ENCODE peak calls at places on chromosomes 1 and 21, in seven cellular contexts. G is breast epithelium, Y is H1, I is transverse colon, W is GM23338, M is SK-N-SH, F is K562. P is an unnamed sample.

GRCh38 chr1:46488343-46489168 is 1.1 kb upstream of the DMBX1 start:
- DNase-seq in G (no peak), Y (peak), I (no peak), W (peak), M (no peak), F (no peak), P (no peak)

GRCh38 chr1:60825593-60825992 is 256.8 kb upstream of the NFIA start:
- DNase-seq in G (no peak), Y (no peak), I (peak), W (peak), M (no peak), F (no peak), P (no peak)

GRCh38 chr1:108075055-108075454 is 110.1 kb upstream of the VAV3 start:
- DNase-seq in G (no peak), Y (no peak), I (no peak), W (no peak), M (no peak), F (no peak), P (no peak)

GRCh38 chr1:245465666-245466065 is 310.9 kb downstream of the KIF26B start:
- DNase-seq in G (no peak), Y (no peak), I (no peak), W (no peak), M (no peak), F (no peak), P (no peak)

GRCh38 chr21:45618287-45618686 is 25.2 kb upstream of the PCBP3 start:
- DNase-seq in G (no peak), Y (no peak), I (no peak), W (no peak), M (peak), F (no peak), P (no peak)

GRCh38 chr1:75127916-75128717 is 6.1 kb upstream of the LHX8 start:
- DNase-seq in G (no peak), Y (no peak), I (no peak), W (peak), M (no peak), F (no peak), P (no peak)

GRCh38 chr1:207309775-207310273 is 11.7 kb upstream of the CD55 start:
- DNase-seq in G (peak), Y (no peak), I (peak), W (peak), M (no peak), F (peak), P (no peak)

GRCh38 chr1:152462636-152463035 is 48.0 kb upstream of the LCE5A start:
- DNase-seq in G (no peak), Y (no peak), I (no peak), W (no peak), M (no peak), F (no peak), P (no peak)

GRCh38 chr21:44517175-44517899 is 22.7 kb downstream of the KRTAP10-1 start:
- DNase-seq in G (no peak), Y (no peak), I (no peak), W (peak), M (peak), F (peak), P (no peak)

GRCh38 chr1:15935056-15935950 is 40.6 kb downstream of the ZBTB17 start:
- DNase-seq in G (no peak), Y (no peak), I (no peak), W (no peak), M (no peak), F (no peak), P (no peak)

GRCh38 chr1:89525169-89525855 is 683 bp downstream of the LRRC8B start:
- DNase-seq in G (peak), Y (no peak), I (no peak), W (peak), M (peak), F (peak), P (no peak)

GRCh38 chr1:27011976-27012563 is 580 bp downstream of the TENT5B start:
- DNase-seq in G (no peak), Y (peak), I (no peak), W (no peak), M (no peak), F (no peak), P (no peak)

GRCh38 chr1:149936076-149936991 is at the start of gene MTMR11:
- DNase-seq in G (peak), Y (no peak), I (peak), W (peak), M (no peak), F (no peak), P (no peak)

GRCh38 chr21:41877901-41878830 is 978 bp downstream of the PRDM15 start:
- DNase-seq in G (peak), Y (no peak), I (peak), W (peak), M (peak), F (peak), P (peak)

GRCh38 chr1:183173828-183174227 is 12.2 kb upstream of the LAMC2 start:
- DNase-seq in G (no peak), Y (no peak), I (no peak), W (no peak), M (peak), F (no peak), P (no peak)

GRCh38 chr1:67685558-67686271 is 714 bp downstream of the GADD45A start:
- DNase-seq in G (peak), Y (peak), I (peak), W (peak), M (peak), F (peak), P (no peak)

GRCh38 chr21:25639167-25639921 is at the start of gene JAM2:
- DNase-seq in G (peak), Y (peak), I (peak), W (peak), M (peak), F (peak), P (no peak)

GRCh38 chr1:211035821-211036380 is 98.0 kb downstream of the KCNH1 start:
- DNase-seq in G (no peak), Y (no peak), I (no peak), W (no peak), M (no peak), F (no peak), P (no peak)

GRCh38 chr1:53343831-53344668 is 16.2 kb upstream of the LRP8 start:
- DNase-seq in G (no peak), Y (peak), I (no peak), W (no peak), M (no peak), F (no peak), P (no peak)

GRCh38 chr1:61131716-61132115 is 49.4 kb downstream of the NFIA start:
- DNase-seq in G (no peak), Y (no peak), I (no peak), W (no peak), M (peak), F (no peak), P (no peak)

GRCh38 chr1:27551170-27551952 is 52.6 kb downstream of the AHDC1 start:
- DNase-seq in G (no peak), Y (no peak), I (no peak), W (no peak), M (no peak), F (no peak), P (no peak)

GRCh38 chr1:47434051-47434842 is 3.6 kb upstream of the FOXD2 start:
- DNase-seq in G (peak), Y (no peak), I (peak), W (peak), M (peak), F (no peak), P (no peak)

GRCh38 chr1:60575326-60575874 is 501.8 kb upstream of the C1orf87 start:
- DNase-seq in G (no peak), Y (no peak), I (no peak), W (no peak), M (no peak), F (no peak), P (no peak)

GRCh38 chr1:53740621-53741105 is 1.7 kb upstream of the GLIS1 start:
- DNase-seq in G (no peak), Y (no peak), I (no peak), W (no peak), M (no peak), F (no peak), P (no peak)

GRCh38 chr1:27532119-27532695 is 42.2 kb upstream of the WASF2 start:
- DNase-seq in G (no peak), Y (no peak), I (no peak), W (no peak), M (no peak), F (no peak), P (no peak)

GRCh38 chr1:63817152-63817667 is 43.4 kb downstream of the ROR1 start:
- DNase-seq in G (no peak), Y (no peak), I (no peak), W (no peak), M (peak), F (no peak), P (peak)

GRCh38 chr1:176850871-176851270 is 313.6 kb downstream of the ASTN1 start:
- DNase-seq in G (no peak), Y (no peak), I (no peak), W (no peak), M (no peak), F (no peak), P (no peak)

GRCh38 chr1:180950321-180950720 is 37.6 kb downstream of the KIAA1614 start:
- DNase-seq in G (no peak), Y (no peak), I (no peak), W (no peak), M (peak), F (no peak), P (no peak)

GRCh38 chr1:10082785-10083479 is 50.2 kb downstream of the UBE4B start:
- DNase-seq in G (no peak), Y (no peak), I (no peak), W (no peak), M (no peak), F (no peak), P (no peak)

GRCh38 chr1:212561501-212561931 is 47.0 kb upstream of the ATF3 start:
- DNase-seq in G (no peak), Y (no peak), I (no peak), W (no peak), M (no peak), F (no peak), P (no peak)

GRCh38 chr1:17287377-17287776 is 20.6 kb upstream of the PADI4 start:
- DNase-seq in G (peak), Y (no peak), I (no peak), W (no peak), M (no peak), F (no peak), P (peak)

DNA sequence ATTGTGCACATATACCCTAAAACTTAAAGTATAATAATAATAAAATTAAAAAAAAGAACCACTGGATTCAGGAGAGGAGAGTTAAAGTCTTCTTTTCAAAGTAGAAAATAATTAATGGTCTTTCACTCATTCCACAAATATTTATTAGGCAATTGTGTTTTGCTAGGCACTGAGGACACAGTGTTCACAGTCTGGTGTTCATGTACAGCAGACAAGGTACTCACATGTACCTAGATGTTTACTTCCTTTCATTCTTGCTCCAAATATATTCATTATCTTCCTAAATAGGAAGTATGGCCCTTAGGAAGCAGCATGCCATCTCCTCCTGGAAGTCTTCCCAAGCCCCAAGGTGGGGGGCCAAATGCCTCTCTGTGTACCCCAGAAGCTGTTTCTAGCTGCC is 265.0 kb downstream of the NPHP4 start:
- DNase-seq in G (no peak), Y (no peak), I (no peak), W (no peak), M (no peak), F (no peak), P (no peak)
- TF ChIP-seq POLR2AphosphoS5 in G (no peak), Y (no peak), I (no peak), W (no peak), M (no peak), F (no peak), P (no peak)

DNA sequence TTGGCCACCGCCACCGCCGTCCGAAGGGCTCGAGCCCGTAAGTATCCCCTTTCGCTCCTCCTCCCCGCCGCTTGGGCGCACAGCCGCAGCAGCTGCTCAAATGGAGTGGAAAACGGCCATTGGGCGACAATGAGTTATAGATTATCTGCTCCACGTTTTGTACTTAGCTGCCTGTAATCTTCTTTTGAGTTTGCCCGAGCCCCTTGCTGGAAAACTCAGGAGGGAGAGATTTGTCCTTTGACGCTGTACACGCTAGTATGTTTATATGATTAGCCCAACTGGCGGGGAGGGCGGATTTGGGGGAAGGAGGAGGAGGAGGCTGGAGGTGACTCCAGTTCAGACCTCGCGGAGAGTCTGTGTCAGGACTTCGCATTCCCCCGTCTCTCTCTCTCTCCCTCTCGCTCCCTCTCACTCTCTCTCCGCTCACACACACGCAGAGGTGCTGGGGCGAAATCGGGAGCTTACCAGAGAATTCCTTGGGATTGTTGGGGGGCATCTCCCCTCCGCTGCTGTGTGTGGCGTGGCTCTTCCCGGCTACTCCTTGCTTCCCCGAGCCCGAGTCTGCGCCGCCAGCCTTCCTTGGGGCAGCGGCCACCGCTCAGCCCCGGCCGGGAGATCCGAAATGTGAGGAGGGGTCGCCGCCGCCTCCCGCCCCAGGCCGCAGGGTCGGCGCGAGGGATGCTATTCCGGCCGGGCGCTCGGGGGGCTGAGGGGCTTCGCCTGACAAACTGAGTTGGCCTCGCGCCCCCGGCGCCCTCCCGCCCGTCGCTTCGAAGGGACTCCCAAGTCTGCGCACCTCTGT is 499 bp downstream of the ADGRL2 start:
- DNase-seq in G (peak), Y (peak), I (peak), W (peak), M (peak), F (no peak), P (no peak)
- H3K27ac ChIP-seq in G (peak), Y (peak), I (peak), W (peak), M (peak), F (no peak), P (no peak)

GRCh38 chr1:204147392-204148097 is 4.3 kb downstream of the ETNK2 start:
- DNase-seq in G (no peak), Y (no peak), I (no peak), W (peak), M (no peak), F (no peak), P (no peak)
- H3K4me3 ChIP-seq in G (no peak), Y (peak), I (no peak), W (peak), M (no peak), F (no peak), P (no peak)

DNA sequence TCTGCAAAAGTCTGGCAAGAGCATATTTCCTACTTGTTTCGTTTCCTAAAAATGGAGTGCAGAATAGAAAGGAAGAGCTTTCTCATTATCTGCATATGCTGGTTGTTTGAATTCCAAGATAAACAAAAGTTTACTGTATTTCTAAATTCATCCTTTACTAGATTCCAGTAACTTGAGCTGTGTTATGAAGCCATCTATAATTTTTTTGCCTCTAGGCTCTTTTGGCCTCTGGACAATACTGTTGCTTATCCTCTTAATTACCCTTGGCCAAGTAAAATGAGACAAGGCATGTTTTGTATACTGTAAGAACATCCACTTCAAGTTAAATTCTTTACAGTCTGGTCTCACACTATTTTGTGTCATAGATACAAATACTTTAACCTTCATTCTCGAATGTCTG is 45.6 kb upstream of the HFM1 start:
- DNase-seq in G (no peak), Y (no peak), I (no peak), W (no peak), M (no peak), F (no peak), P (no peak)
- TF ChIP-seq POLR2AphosphoS5 in G (no peak), Y (no peak), I (no peak), W (no peak), M (no peak), F (no peak), P (no peak)

P was measured in SK-N-MC.